ENCODE peak calls at places on chromosomes 12 and 14, in eight cellular contexts. One of them, this sample, is unnamed.

GRCh38 chr14:63650336-63650952 is 8.8 kb upstream of the WDR89 start:
- DNase-seq in HT1080: no peak
- DNase-seq in lower lobe of right lung: peak; percentile 49
- DNase-seq in Caki2: no peak
- DNase-seq in brain microvascular endothelial cell: no peak
- DNase-seq in A549: no peak
- DNase-seq in hepatic stellate cell: no peak
- DNase-seq in B cell: no peak
- DNase-seq in this sample: peak; percentile 54

GRCh38 chr12:127280393-127281275 is 986.3 kb upstream of the TMEM132C start:
- DNase-seq in lower lobe of right lung: peak; percentile 75
- DNase-seq in B cell: peak; percentile 16
- DNase-seq in A549: peak; percentile 54
- DNase-seq in hepatic stellate cell: no peak
- DNase-seq in Caki2: no peak
- DNase-seq in brain microvascular endothelial cell: no peak
- DNase-seq in HT1080: no peak
- DNase-seq in this sample: no peak

GRCh38 chr12:124036117-124037109 is 63.4 kb downstream of the ZNF664 start:
- DNase-seq in brain microvascular endothelial cell: no peak
- DNase-seq in hepatic stellate cell: peak; percentile 52
- DNase-seq in HT1080: peak; percentile 39
- DNase-seq in Caki2: peak; percentile 34
- DNase-seq in lower lobe of right lung: no peak
- DNase-seq in A549: peak; percentile 33
- DNase-seq in B cell: peak; percentile 65
- DNase-seq in this sample: peak; percentile 27

GRCh38 chr14:55580401-55581010 is 499 bp downstream of the KTN1 start:
- DNase-seq in hepatic stellate cell: peak; percentile 32
- DNase-seq in Caki2: peak; percentile 45
- DNase-seq in lower lobe of right lung: peak; percentile 62
- DNase-seq in HT1080: peak; percentile 17
- DNase-seq in brain microvascular endothelial cell: no peak
- DNase-seq in B cell: peak; percentile 76
- DNase-seq in A549: peak; percentile 22
- DNase-seq in this sample: no peak

GRCh38 chr14:54348923-54349615 is 47.7 kb upstream of the CDKN3 start:
- DNase-seq in HT1080: no peak
- DNase-seq in brain microvascular endothelial cell: peak; percentile 73
- DNase-seq in lower lobe of right lung: no peak
- DNase-seq in A549: no peak
- DNase-seq in B cell: no peak
- DNase-seq in Caki2: no peak
- DNase-seq in hepatic stellate cell: peak; percentile 38
- DNase-seq in this sample: no peak

GRCh38 chr14:61355892-61356325 is 34.5 kb downstream of the PRKCH start:
- DNase-seq in lower lobe of right lung: peak; percentile 62
- DNase-seq in A549: peak; percentile 57
- DNase-seq in hepatic stellate cell: peak; percentile 3
- DNase-seq in B cell: no peak
- DNase-seq in HT1080: peak; percentile 98
- DNase-seq in brain microvascular endothelial cell: peak; percentile 69
- DNase-seq in Caki2: peak; percentile 2
- DNase-seq in this sample: no peak

GRCh38 chr12:48883305-48884171 is 17.9 kb upstream of the RND1 start:
- DNase-seq in B cell: no peak
- DNase-seq in Caki2: no peak
- DNase-seq in hepatic stellate cell: no peak
- DNase-seq in HT1080: no peak
- DNase-seq in lower lobe of right lung: no peak
- DNase-seq in A549: peak; percentile 90
- DNase-seq in brain microvascular endothelial cell: peak; percentile 54
- DNase-seq in this sample: no peak

GRCh38 chr12:95551305-95551704 is at the start of gene USP44:
- DNase-seq in HT1080: no peak
- DNase-seq in brain microvascular endothelial cell: no peak
- DNase-seq in Caki2: no peak
- DNase-seq in lower lobe of right lung: no peak
- DNase-seq in A549: no peak
- DNase-seq in B cell: no peak
- DNase-seq in hepatic stellate cell: no peak
- DNase-seq in this sample: no peak

GRCh38 chr12:28963554-28963953 is 185.5 kb upstream of the FAR2 start:
- DNase-seq in B cell: no peak
- DNase-seq in lower lobe of right lung: no peak
- DNase-seq in hepatic stellate cell: no peak
- DNase-seq in Caki2: no peak
- DNase-seq in A549: peak; percentile 34
- DNase-seq in HT1080: no peak
- DNase-seq in brain microvascular endothelial cell: no peak
- DNase-seq in this sample: no peak

GRCh38 chr12:31518680-31519227 is 72.2 kb downstream of the DENND5B start:
- DNase-seq in hepatic stellate cell: peak; percentile 70
- DNase-seq in A549: peak; percentile 97
- DNase-seq in brain microvascular endothelial cell: peak; percentile 100
- DNase-seq in lower lobe of right lung: no peak
- DNase-seq in HT1080: peak; percentile 99
- DNase-seq in B cell: no peak
- DNase-seq in Caki2: peak; percentile 88
- DNase-seq in this sample: no peak

GRCh38 chr14:30528778-30529642 is 29.9 kb upstream of the G2E3 start:
- DNase-seq in hepatic stellate cell: no peak
- DNase-seq in lower lobe of right lung: no peak
- DNase-seq in Caki2: no peak
- DNase-seq in brain microvascular endothelial cell: no peak
- DNase-seq in B cell: no peak
- DNase-seq in HT1080: no peak
- DNase-seq in A549: no peak
- DNase-seq in this sample: no peak

GRCh38 chr12:57280234-57281062 is 29.5 kb upstream of the STAC3 start:
- DNase-seq in hepatic stellate cell: peak; percentile 76
- DNase-seq in HT1080: peak; percentile 95
- DNase-seq in brain microvascular endothelial cell: peak; percentile 96
- DNase-seq in Caki2: peak; percentile 94
- DNase-seq in lower lobe of right lung: no peak
- DNase-seq in A549: peak; percentile 89
- DNase-seq in B cell: peak; percentile 65
- DNase-seq in this sample: peak; percentile 74

GRCh38 chr12:49052451-49053208 is 8.0 kb downstream of the KMT2D start:
- DNase-seq in Caki2: no peak
- DNase-seq in brain microvascular endothelial cell: no peak
- DNase-seq in A549: no peak
- DNase-seq in HT1080: no peak
- DNase-seq in lower lobe of right lung: peak; percentile 30
- DNase-seq in B cell: no peak
- DNase-seq in hepatic stellate cell: no peak
- DNase-seq in this sample: no peak

GRCh38 chr12:68499616-68500015 is 111.1 kb upstream of the RAP1B start:
- DNase-seq in hepatic stellate cell: no peak
- DNase-seq in B cell: no peak
- DNase-seq in lower lobe of right lung: no peak
- DNase-seq in brain microvascular endothelial cell: no peak
- DNase-seq in Caki2: no peak
- DNase-seq in HT1080: no peak
- DNase-seq in A549: no peak
- DNase-seq in this sample: no peak

GRCh38 chr12:55743131-55743921 is 404 bp downstream of the GDF11 start:
- DNase-seq in HT1080: peak; percentile 60
- DNase-seq in A549: peak; percentile 82
- DNase-seq in Caki2: peak; percentile 54
- DNase-seq in lower lobe of right lung: peak; percentile 78
- DNase-seq in brain microvascular endothelial cell: peak; percentile 44
- DNase-seq in B cell: peak; percentile 69
- DNase-seq in hepatic stellate cell: peak; percentile 71
- DNase-seq in this sample: no peak

GRCh38 chr12:100716949-100717732 is 77.4 kb upstream of the ANO4 start:
- DNase-seq in B cell: no peak
- DNase-seq in brain microvascular endothelial cell: no peak
- DNase-seq in Caki2: no peak
- DNase-seq in HT1080: no peak
- DNase-seq in A549: no peak
- DNase-seq in lower lobe of right lung: no peak
- DNase-seq in hepatic stellate cell: no peak
- DNase-seq in this sample: no peak

GRCh38 chr14:42804146-42804545 is 1197.5 kb downstream of the LRFN5 start:
- DNase-seq in brain microvascular endothelial cell: no peak
- DNase-seq in B cell: no peak
- DNase-seq in hepatic stellate cell: no peak
- DNase-seq in Caki2: no peak
- DNase-seq in lower lobe of right lung: no peak
- DNase-seq in HT1080: no peak
- DNase-seq in A549: no peak
- DNase-seq in this sample: no peak

GRCh38 chr12:109554761-109555160 is 18.5 kb downstream of the MMAB start:
- DNase-seq in Caki2: no peak
- DNase-seq in A549: no peak
- DNase-seq in B cell: no peak
- DNase-seq in brain microvascular endothelial cell: no peak
- DNase-seq in HT1080: no peak
- DNase-seq in hepatic stellate cell: no peak
- DNase-seq in lower lobe of right lung: peak; percentile 16
- DNase-seq in this sample: no peak

GRCh38 chr14:50044040-50044651 is 72.2 kb downstream of the VCPKMT start:
- DNase-seq in brain microvascular endothelial cell: no peak
- DNase-seq in Caki2: no peak
- DNase-seq in A549: no peak
- DNase-seq in HT1080: no peak
- DNase-seq in lower lobe of right lung: no peak
- DNase-seq in B cell: no peak
- DNase-seq in hepatic stellate cell: no peak
- DNase-seq in this sample: no peak

GRCh38 chr14:52328286-52328685 is 14.2 kb downstream of the PTGER2 start:
- DNase-seq in A549: no peak
- DNase-seq in B cell: no peak
- DNase-seq in hepatic stellate cell: peak; percentile 58
- DNase-seq in brain microvascular endothelial cell: no peak
- DNase-seq in Caki2: no peak
- DNase-seq in lower lobe of right lung: no peak
- DNase-seq in HT1080: peak; percentile 66
- DNase-seq in this sample: no peak

GRCh38 chr12:57726151-57726883 is 12.2 kb downstream of the AGAP2 start:
- DNase-seq in hepatic stellate cell: peak; percentile 97
- DNase-seq in B cell: peak; percentile 56
- DNase-seq in A549: peak; percentile 89
- DNase-seq in HT1080: peak; percentile 79
- DNase-seq in lower lobe of right lung: peak; percentile 84
- DNase-seq in Caki2: peak; percentile 87
- DNase-seq in brain microvascular endothelial cell: peak; percentile 79
- DNase-seq in this sample: no peak

GRCh38 chr14:92670177-92670576 is 78.2 kb downstream of the LGMN start:
- DNase-seq in HT1080: peak; percentile 13
- DNase-seq in B cell: no peak
- DNase-seq in A549: peak; percentile 33
- DNase-seq in hepatic stellate cell: no peak
- DNase-seq in brain microvascular endothelial cell: no peak
- DNase-seq in Caki2: no peak
- DNase-seq in lower lobe of right lung: peak; percentile 57
- DNase-seq in this sample: no peak

GRCh38 chr14:72000907-72001306 is 68.7 kb downstream of the RGS6 start:
- DNase-seq in lower lobe of right lung: peak; percentile 48
- DNase-seq in HT1080: no peak
- DNase-seq in B cell: no peak
- DNase-seq in brain microvascular endothelial cell: no peak
- DNase-seq in A549: no peak
- DNase-seq in hepatic stellate cell: no peak
- DNase-seq in Caki2: no peak
- DNase-seq in this sample: peak; percentile 34

GRCh38 chr12:131104464-131105350 is 151.0 kb downstream of the ADGRD1 start:
- DNase-seq in hepatic stellate cell: peak; percentile 79
- DNase-seq in HT1080: peak; percentile 42
- DNase-seq in A549: peak; percentile 82
- DNase-seq in brain microvascular endothelial cell: peak; percentile 63
- DNase-seq in lower lobe of right lung: peak; percentile 89
- DNase-seq in B cell: peak; percentile 83
- DNase-seq in Caki2: peak; percentile 62
- DNase-seq in this sample: no peak

GRCh38 chr12:91902860-91903683 is 242.6 kb downstream of the BTG1 start:
- DNase-seq in Caki2: peak; percentile 8
- DNase-seq in lower lobe of right lung: no peak
- DNase-seq in hepatic stellate cell: no peak
- DNase-seq in B cell: no peak
- DNase-seq in A549: peak; percentile 15
- DNase-seq in HT1080: peak; percentile 68
- DNase-seq in brain microvascular endothelial cell: peak; percentile 35
- DNase-seq in this sample: no peak

GRCh38 chr12:45730842-45731336 is 1.4 kb downstream of the ARID2 start:
- DNase-seq in Caki2: no peak
- DNase-seq in brain microvascular endothelial cell: peak; percentile 11
- DNase-seq in hepatic stellate cell: no peak
- DNase-seq in lower lobe of right lung: no peak
- DNase-seq in A549: no peak
- DNase-seq in B cell: peak; percentile 63
- DNase-seq in HT1080: no peak
- DNase-seq in this sample: no peak

GRCh38 chr12:6724409-6724797 is 557 bp downstream of the COPS7A start:
- DNase-seq in brain microvascular endothelial cell: peak; percentile 11
- DNase-seq in A549: peak; percentile 42
- DNase-seq in Caki2: peak; percentile 48
- DNase-seq in HT1080: peak; percentile 44
- DNase-seq in hepatic stellate cell: no peak
- DNase-seq in B cell: no peak
- DNase-seq in lower lobe of right lung: peak; percentile 53
- DNase-seq in this sample: no peak

GRCh38 chr14:90758959-90759358 is 57.3 kb downstream of the TTC7B start:
- DNase-seq in brain microvascular endothelial cell: peak; percentile 17
- DNase-seq in A549: no peak
- DNase-seq in hepatic stellate cell: peak; percentile 32
- DNase-seq in HT1080: no peak
- DNase-seq in Caki2: no peak
- DNase-seq in B cell: peak; percentile 31
- DNase-seq in lower lobe of right lung: peak; percentile 69
- DNase-seq in this sample: no peak

GRCh38 chr12:122460641-122461040 is 38.2 kb upstream of the CLIP1 start:
- DNase-seq in HT1080: no peak
- DNase-seq in A549: no peak
- DNase-seq in Caki2: no peak
- DNase-seq in hepatic stellate cell: no peak
- DNase-seq in B cell: no peak
- DNase-seq in brain microvascular endothelial cell: no peak
- DNase-seq in lower lobe of right lung: no peak
- DNase-seq in this sample: no peak

GRCh38 chr14:91173867-91174266 is 60.0 kb downstream of the DGLUCY start:
- DNase-seq in HT1080: no peak
- DNase-seq in brain microvascular endothelial cell: no peak
- DNase-seq in A549: no peak
- DNase-seq in lower lobe of right lung: no peak
- DNase-seq in B cell: no peak
- DNase-seq in hepatic stellate cell: no peak
- DNase-seq in Caki2: no peak
- DNase-seq in this sample: no peak

This sample was measured in GM12878.